ENCODE peak calls at places on chromosomes 16 and 17, in four cellular contexts. K, I, P and G are unnamed samples.

GRCh38 chr17:47812146-47812920 is 9.3 kb downstream of the OSBPL7 start:
- DNase-seq in K (no peak), I (no peak), P (no peak), G (no peak)

GRCh38 chr16:1991135-1991551 is 1.4 kb downstream of the SYNGR3 start:
- DNase-seq in K (no peak), I (peak), P (no peak), G (no peak)

GRCh38 chr17:81966343-81967243 is 5.6 kb upstream of the NOTUM start:
- DNase-seq in K (peak), I (peak), P (no peak), G (no peak)

GRCh38 chr16:27199747-27200146 is 3.6 kb upstream of the KDM8 start:
- DNase-seq in K (no peak), I (no peak), P (no peak), G (no peak)

GRCh38 chr16:16101585-16101984 is 121.7 kb downstream of the ABCC6 start:
- DNase-seq in K (no peak), I (no peak), P (no peak), G (no peak)

GRCh38 chr17:1890758-1891450 is 61.1 kb downstream of the RPA1 start:
- DNase-seq in K (no peak), I (no peak), P (no peak), G (no peak)

GRCh38 chr16:81971853-81972252 is 39.4 kb downstream of the SDR42E1 start:
- DNase-seq in K (no peak), I (no peak), P (no peak), G (no peak)

GRCh38 chr17:45405250-45406086 is 27.2 kb downstream of the ARHGAP27 start:
- DNase-seq in K (no peak), I (peak), P (peak), G (no peak)

GRCh38 chr17:2025622-2026309 is 632 bp upstream of the RTN4RL1 start:
- DNase-seq in K (peak), I (peak), P (no peak), G (peak)

GRCh38 chr17:42937712-42938596 is 26.3 kb downstream of the AARSD1 start:
- DNase-seq in K (peak), I (peak), P (peak), G (peak)

GRCh38 chr17:43219746-43220380 is 8.2 kb downstream of the TMEM106A start:
- DNase-seq in K (no peak), I (peak), P (no peak), G (no peak)

GRCh38 chr17:79991924-79992656 is 43.6 kb downstream of the TBC1D16 start:
- DNase-seq in K (peak), I (no peak), P (no peak), G (peak)

GRCh38 chr16:89618114-89618999 is 4.9 kb downstream of the DPEP1 start:
- DNase-seq in K (no peak), I (no peak), P (no peak), G (no peak)

GRCh38 chr17:58318627-58319180 is 9.9 kb downstream of the TSPOAP1 start:
- DNase-seq in K (no peak), I (no peak), P (no peak), G (no peak)

GRCh38 chr17:63171428-63172205 is 205.6 kb downstream of the TANC2 start:
- DNase-seq in K (no peak), I (no peak), P (no peak), G (no peak)

GRCh38 chr16:12311309-12311708 is 334.8 kb downstream of the SNX29 start:
- DNase-seq in K (no peak), I (peak), P (no peak), G (no peak)

GRCh38 chr16:56107944-56108583 is 83.2 kb upstream of the GNAO1 start:
- DNase-seq in K (no peak), I (no peak), P (no peak), G (no peak)

GRCh38 chr17:65027305-65027704 is 29.2 kb downstream of the GNA13 start:
- DNase-seq in K (peak), I (no peak), P (peak), G (peak)

GRCh38 chr17:18191967-18192366 is 8.3 kb downstream of the ALKBH5 start:
- DNase-seq in K (no peak), I (peak), P (no peak), G (no peak)

GRCh38 chr17:55726440-55726839 is 3.8 kb upstream of the TMEM100 start:
- DNase-seq in K (no peak), I (no peak), P (no peak), G (no peak)

GRCh38 chr16:26561303-26561702 is 505.4 kb upstream of the C16orf82 start:
- DNase-seq in K (no peak), I (no peak), P (no peak), G (no peak)

GRCh38 chr17:77505460-77505769 is 364.6 kb downstream of the SEC14L1 start:
- DNase-seq in K (no peak), I (no peak), P (no peak), G (no peak)

GRCh38 chr17:46782250-46782953 is 36.1 kb downstream of the WNT3 start:
- DNase-seq in K (peak), I (peak), P (no peak), G (peak)

GRCh38 chr17:60383379-60383778 is 8.6 kb downstream of the USP32 start:
- DNase-seq in K (no peak), I (no peak), P (no peak), G (no peak)

GRCh38 chr16:55671206-55671973 is 15.6 kb downstream of the SLC6A2 start:
- DNase-seq in K (no peak), I (no peak), P (no peak), G (no peak)

GRCh38 chr17:44095647-44096496 is 25.3 kb downstream of the G6PC3 start:
- DNase-seq in K (peak), I (peak), P (peak), G (peak)

DNA sequence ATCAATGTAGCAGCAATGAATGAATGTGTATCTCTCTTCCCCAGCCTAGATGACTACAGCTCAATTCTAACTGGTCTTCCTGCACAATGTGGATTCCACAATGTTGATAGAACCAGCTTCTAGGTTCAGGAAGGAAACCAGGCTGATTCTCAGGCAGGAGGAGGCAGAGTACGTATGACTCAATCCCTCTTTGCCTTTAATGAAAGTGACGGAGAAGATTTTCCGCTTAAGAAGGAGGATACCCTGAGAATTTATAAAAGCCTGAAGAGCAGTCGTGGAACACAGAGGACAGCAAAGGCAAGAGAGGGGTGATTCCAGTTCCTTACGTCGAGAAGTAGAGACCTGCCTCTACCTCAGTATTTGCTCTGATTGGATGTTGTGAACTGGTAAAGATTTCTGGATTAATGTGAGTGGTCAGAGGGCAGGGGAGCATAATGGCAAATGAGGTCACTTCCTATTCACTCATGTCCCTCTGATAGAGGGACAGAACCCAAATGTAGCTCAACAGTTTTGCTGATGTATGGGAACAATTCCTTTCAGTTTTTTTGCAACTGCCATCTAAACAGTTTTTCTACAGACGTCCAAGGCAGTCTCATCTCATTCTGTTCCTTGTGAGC is 15.0 kb upstream of the SLC16A11 start:
- DNase-seq in K (no peak), I (no peak), P (no peak), G (no peak)
- TF ChIP-seq SUZ12 in K (no peak), I (no peak), P (no peak), G (no peak)

DNA sequence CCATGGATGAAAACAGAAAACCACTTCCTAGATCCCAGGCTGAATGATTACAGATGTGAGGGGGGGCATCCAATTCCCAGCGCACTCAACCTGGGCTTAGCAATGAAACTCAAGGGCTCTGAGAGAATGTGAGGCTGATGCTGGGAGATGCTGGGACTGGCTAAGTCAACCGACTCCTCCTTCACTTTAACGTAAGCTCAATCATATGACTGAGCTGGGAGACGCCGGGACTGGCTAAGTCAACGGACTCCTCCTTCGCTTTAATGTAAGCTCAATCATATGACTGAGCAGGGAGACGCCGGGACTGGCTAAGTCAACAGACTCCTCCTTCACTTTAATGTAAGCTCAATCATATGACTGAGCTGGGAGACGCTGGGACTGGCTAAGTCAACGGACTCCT is 179.5 kb downstream of the VPS53 start:
- DNase-seq in K (no peak), I (no peak), P (no peak), G (no peak)
- TF ChIP-seq SUZ12 in K (no peak), I (no peak), P (no peak), G (no peak)

GRCh38 chr17:51000835-51001638 is 119.6 kb downstream of the SPAG9 start:
- DNase-seq in K (peak), I (no peak), P (peak), G (peak)
- TF ChIP-seq SUZ12 in K (no peak), I (no peak), P (no peak), G (no peak)

DNA sequence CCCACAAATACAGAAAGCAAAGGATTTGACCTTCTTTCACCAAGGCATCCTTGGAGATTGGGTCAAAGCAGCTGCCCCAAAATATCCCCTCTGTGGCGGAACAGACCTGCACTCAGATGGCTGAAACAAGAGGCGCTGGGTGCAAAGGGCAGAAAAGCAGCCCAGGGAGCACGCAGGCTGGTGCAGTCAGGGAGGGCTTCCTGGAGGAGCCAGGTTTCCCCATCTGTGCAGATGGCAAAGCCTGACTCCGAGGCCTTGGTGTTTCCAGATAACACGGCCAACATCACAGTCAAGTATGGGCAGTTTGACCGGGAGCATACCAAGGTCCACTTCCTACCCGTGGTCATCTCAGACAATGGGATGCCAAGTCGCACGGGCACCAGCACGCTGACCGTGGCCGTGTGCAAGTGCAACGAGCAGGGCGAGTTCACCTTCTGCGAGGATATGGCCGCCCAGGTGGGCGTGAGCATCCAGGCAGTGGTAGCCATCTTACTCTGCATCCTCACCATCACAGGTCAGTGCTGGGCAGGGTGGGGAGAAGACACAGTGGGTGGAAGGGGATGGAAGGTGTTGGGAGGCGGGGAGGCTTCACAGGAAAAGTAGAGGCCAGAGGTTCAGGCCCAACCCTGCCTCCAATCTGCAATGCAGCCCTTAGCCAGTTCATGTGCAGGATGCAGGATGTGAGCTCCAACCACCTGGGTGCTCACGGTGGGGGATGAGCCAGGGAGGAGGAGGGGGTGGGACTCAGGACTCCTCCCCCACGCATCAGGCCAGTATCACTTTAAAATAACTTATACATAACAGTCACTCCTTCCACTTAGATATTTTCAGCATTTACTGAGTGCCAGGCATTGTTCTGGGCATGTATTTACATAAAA is 26.4 kb upstream of the BEAN1 start:
- DNase-seq in K (no peak), I (no peak), P (no peak), G (no peak)
- TF ChIP-seq SUZ12 in K (no peak), I (no peak), P (no peak), G (no peak)